ENCODE peak calls at places on chromosomes 1 and 21, in four cellular contexts. L is HCT116, A is Daoy, I is GM13977. Y is an unnamed sample.

GRCh38 chr1:24470607-24471006 is 32.0 kb upstream of the RCAN3 start:
- DNase-seq in A (no peak), I (no peak), L (no peak), Y (no peak)

GRCh38 chr1:54649130-54649898 is 7.7 kb downstream of the MROH7 start:
- DNase-seq in L (no peak), I (no peak), A (no peak), Y (no peak)

GRCh38 chr1:110210604-110211502 is 739 bp downstream of the KCNC4 start:
- DNase-seq in A (peak; percentile 74), I (peak; percentile 61), L (no peak), Y (peak; percentile 68)

GRCh38 chr21:32136546-32136945 is 142.3 kb downstream of the MIS18A start:
- DNase-seq in A (peak; percentile 51), L (no peak), I (no peak), Y (no peak)

GRCh38 chr21:41668686-41669532 is 97.9 kb downstream of the RIPK4 start:
- DNase-seq in A (no peak), I (no peak), L (no peak), Y (no peak)

GRCh38 chr1:3237994-3238704 is 169.1 kb downstream of the PRDM16 start:
- DNase-seq in L (no peak), I (no peak), A (no peak), Y (no peak)

GRCh38 chr1:229381234-229381633 is 38.4 kb upstream of the CCSAP start:
- DNase-seq in L (no peak), I (no peak), A (no peak), Y (no peak)

GRCh38 chr1:110880708-110881374 is 7.9 kb downstream of the CD53 start:
- DNase-seq in I (no peak), L (no peak), A (peak; percentile 68), Y (no peak)

GRCh38 chr21:34890724-34891609 is 158.1 kb downstream of the RUNX1 start:
- DNase-seq in I (no peak), L (no peak), A (peak; percentile 72), Y (no peak)

GRCh38 chr1:23019851-23020625 is 770 bp downstream of the KDM1A start:
- DNase-seq in L (no peak), A (peak; percentile 50), I (peak; percentile 64), Y (peak; percentile 55)

GRCh38 chr1:243917863-243918565 is 68.0 kb upstream of the AKT3 start:
- DNase-seq in L (no peak), I (no peak), A (peak; percentile 55), Y (no peak)

GRCh38 chr21:16509466-16509865 is 779.7 kb downstream of the USP25 start:
- DNase-seq in L (no peak), I (no peak), A (no peak), Y (no peak)

GRCh38 chr1:19036701-19037605 is 80.5 kb upstream of the IFFO2 start:
- DNase-seq in I (no peak), L (no peak), A (no peak), Y (no peak)

GRCh38 chr1:225155555-225155954 is 226.1 kb downstream of the DNAH14 start:
- DNase-seq in A (no peak), L (no peak), I (no peak), Y (no peak)

GRCh38 chr1:240739139-240739538 is 127.2 kb upstream of the GREM2 start:
- DNase-seq in I (no peak), A (no peak), L (no peak), Y (no peak)

GRCh38 chr1:145897969-145898368 is 11.9 kb downstream of the ITGA10 start:
- DNase-seq in A (no peak), I (no peak), L (no peak), Y (no peak)

GRCh38 chr1:4124631-4125145 is 224.6 kb upstream of the C1orf174 start:
- DNase-seq in A (no peak), I (no peak), L (no peak), Y (no peak)

Y was measured in GM20000.